ENCODE peak calls at places on chromosomes 13 and 19, in five cellular contexts. X is RPMI7951, P is MCF 10A, H is midbrain, J is SW480. F is an unnamed sample.

GRCh38 chr13:49292742-49293498 is 45.2 kb downstream of the CDADC1 start:
- DNase-seq in X (peak), J (peak), H (peak), P (no peak), F (no peak)

GRCh38 chr13:80012281-80012680 is 328.6 kb downstream of the SPRY2 start:
- DNase-seq in P (peak), J (peak), X (peak), H (no peak), F (no peak)

GRCh38 chr19:959935-960502 is 24.1 kb upstream of the WDR18 start:
- DNase-seq in J (no peak), X (no peak), H (no peak), P (no peak), F (peak)

GRCh38 chr13:33794576-33794975 is 23.4 kb upstream of the RFC3 start:
- DNase-seq in H (no peak), P (no peak), J (no peak), X (peak), F (no peak)

GRCh38 chr19:39307822-39308530 is 11.8 kb downstream of the IFNL1 start:
- DNase-seq in H (no peak), J (no peak), P (no peak), X (no peak), F (no peak)

GRCh38 chr19:2127758-2128157 is 23.6 kb downstream of the AP3D1 start:
- DNase-seq in X (no peak), J (no peak), H (no peak), P (no peak), F (no peak)

GRCh38 chr13:77698211-77699058 is 948 bp downstream of the SLAIN1 start:
- DNase-seq in X (peak), P (no peak), J (peak), H (peak), F (no peak)

GRCh38 chr13:19957320-19958118 is 1.0 kb upstream of the ZMYM2 start:
- DNase-seq in J (peak), X (peak), P (no peak), H (peak), F (no peak)

GRCh38 chr19:42281175-42282035 is 12.4 kb downstream of the CIC start:
- DNase-seq in J (peak), P (peak), H (peak), X (peak), F (peak)

GRCh38 chr13:68692049-68692448 is 1415.6 kb upstream of the ATXN8OS start:
- DNase-seq in P (no peak), X (no peak), J (no peak), H (no peak), F (no peak)

GRCh38 chr13:50133277-50133953 is 118.2 kb downstream of the KCNRG start:
- DNase-seq in H (no peak), J (no peak), P (no peak), X (no peak), F (no peak)

GRCh38 chr13:19860884-19861655 is 2.4 kb downstream of the ZMYM5 start:
- DNase-seq in X (peak), J (peak), P (peak), H (no peak), F (peak)

GRCh38 chr19:38524994-38525634 is 91.6 kb downstream of the RYR1 start:
- DNase-seq in P (no peak), X (no peak), H (no peak), J (no peak), F (no peak)

GRCh38 chr19:17058236-17058635 is 17.0 kb downstream of the HAUS8 start:
- DNase-seq in H (no peak), X (peak), J (no peak), P (no peak), F (no peak)

GRCh38 chr19:31627824-31628223 is 278.6 kb upstream of the TSHZ3 start:
- DNase-seq in J (peak), P (no peak), X (no peak), H (no peak), F (no peak)

F was measured in HepG2.